ENCODE peak calls at places on chromosome 18, in eight cellular contexts. Y is GM10248, F is MCF 10A, H is thoracic aorta, I is fibroblast of lung, G is left ventricle myocardium inferior, E is left lung, P is fibroblast of pulmonary artery. Z is an unnamed sample.

GRCh38 chr18:13461936-13462335 is 243.4 kb downstream of the LDLRAD4 start:
- DNase-seq in G (no peak), E (no peak), Y (no peak), H (no peak), P (no peak), F (no peak), I (no peak), Z (no peak)

GRCh38 chr18:45638544-45638943 is 23.3 kb downstream of the SLC14A2 start:
- DNase-seq in I (no peak), H (no peak), Y (no peak), P (no peak), E (no peak), G (no peak), F (no peak), Z (no peak)

GRCh38 chr18:25233582-25234362 is 118.2 kb downstream of the ZNF521 start:
- DNase-seq in E (no peak), H (no peak), P (peak; percentile 69), Y (no peak), I (peak; percentile 62), F (no peak), G (no peak), Z (no peak)

GRCh38 chr18:44803019-44803650 is 122.4 kb downstream of the SETBP1 start:
- DNase-seq in Y (no peak), P (peak; percentile 59), G (peak; percentile 24), E (no peak), I (peak; percentile 75), H (peak; percentile 27), F (no peak), Z (no peak)

GRCh38 chr18:62510744-62511143 is 12.1 kb upstream of the ZCCHC2 start:
- DNase-seq in P (peak; percentile 10), F (peak; percentile 21), E (no peak), Y (no peak), G (no peak), H (no peak), I (no peak), Z (no peak)

GRCh38 chr18:79786781-79787526 is 10.8 kb upstream of the KCNG2 start:
- DNase-seq in H (no peak), I (no peak), G (no peak), F (peak; percentile 83), P (peak; percentile 60), E (peak; percentile 20), Y (no peak), Z (no peak)

GRCh38 chr18:49666045-49666444 is 104.2 kb downstream of the LIPG start:
- DNase-seq in Y (no peak), E (no peak), H (no peak), F (peak; percentile 14), P (peak; percentile 57), I (peak; percentile 60), G (no peak), Z (no peak)

GRCh38 chr18:3851159-3851558 is 401.2 kb downstream of the TGIF1 start:
- DNase-seq in P (no peak), H (no peak), I (no peak), G (no peak), E (no peak), F (no peak), Y (no peak), Z (no peak)

GRCh38 chr18:44917865-44918476 is 237.3 kb downstream of the SETBP1 start:
- DNase-seq in H (no peak), Y (no peak), G (no peak), E (no peak), F (no peak), P (no peak), I (no peak), Z (no peak)

GRCh38 chr18:3688682-3689081 is 238.7 kb downstream of the TGIF1 start:
- DNase-seq in E (no peak), H (no peak), F (peak; percentile 31), P (peak; percentile 79), Y (no peak), G (no peak), I (peak; percentile 98), Z (no peak)

GRCh38 chr18:62850619-62851306 is 135.4 kb downstream of the PHLPP1 start:
- DNase-seq in E (no peak), Y (no peak), P (no peak), G (no peak), F (no peak), H (no peak), I (peak; percentile 7), Z (no peak)

GRCh38 chr18:34492652-34493051 is 217.4 kb upstream of the DTNA start:
- DNase-seq in P (peak; percentile 2), Y (no peak), F (no peak), G (no peak), E (no peak), H (no peak), I (peak; percentile 13), Z (no peak)

GRCh38 chr18:3547891-3548615 is 98.1 kb downstream of the TGIF1 start:
- DNase-seq in G (no peak), E (no peak), P (no peak), I (no peak), H (no peak), F (no peak), Y (no peak), Z (no peak)

GRCh38 chr18:27227721-27228120 is 42.6 kb upstream of the CHST9 start:
- DNase-seq in E (no peak), G (no peak), H (no peak), F (no peak), P (no peak), I (no peak), Y (no peak), Z (no peak)

GRCh38 chr18:27226556-27227075 is 41.5 kb upstream of the CHST9 start:
- DNase-seq in F (no peak), I (no peak), G (no peak), H (no peak), E (no peak), Y (no peak), P (no peak), Z (no peak)

GRCh38 chr18:27225947-27226481 is 40.9 kb upstream of the CHST9 start:
- DNase-seq in G (no peak), E (no peak), P (no peak), H (no peak), F (no peak), Y (no peak), I (no peak), Z (no peak)

DNA sequence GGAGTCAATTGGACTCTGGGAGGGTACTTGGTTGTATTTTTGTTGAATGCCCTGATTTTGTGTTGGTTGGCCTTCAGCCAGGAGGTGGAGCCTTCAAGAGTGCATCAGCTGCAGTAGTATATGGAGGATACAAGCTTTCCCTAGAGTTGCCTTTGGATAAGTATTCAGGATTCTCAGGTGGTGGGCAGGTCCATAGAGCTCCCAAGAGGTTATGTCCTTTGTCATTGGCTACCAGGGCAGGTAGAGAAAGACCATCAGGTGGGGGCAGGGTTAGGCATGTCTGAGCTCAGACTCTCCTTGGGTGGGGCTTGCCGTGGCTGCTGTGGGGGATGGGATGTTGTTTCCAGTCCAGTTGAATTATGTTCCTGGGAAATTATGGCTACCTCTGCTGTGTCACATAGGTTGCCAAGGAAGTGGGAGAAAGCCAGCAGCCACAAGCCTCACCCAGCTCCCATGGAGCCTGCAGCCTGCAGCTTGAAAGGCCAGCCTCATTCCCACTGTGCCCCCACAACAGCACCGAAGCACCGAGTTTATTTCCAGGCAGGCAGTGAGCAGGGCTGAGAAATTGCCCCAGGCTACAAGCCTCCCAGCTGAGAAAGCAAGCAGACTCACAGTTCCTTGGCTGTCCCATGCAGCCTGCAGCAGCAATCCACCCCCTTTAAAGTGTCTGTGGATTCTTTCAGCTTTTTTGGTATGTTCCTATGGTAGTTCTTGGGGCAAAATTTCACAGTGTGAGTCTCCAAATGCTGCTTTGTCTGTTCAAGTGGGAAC is 38.6 kb upstream of the CHST9 start:
- DNase-seq in G (no peak), E (no peak), F (peak; percentile 12), H (no peak), Y (no peak), I (no peak), P (no peak), Z (no peak)
- TF ChIP-seq CTCF in G (no peak), E (no peak), F (no peak), H (no peak), Y (no peak), I (no peak), P (no peak), Z (no peak)

DNA sequence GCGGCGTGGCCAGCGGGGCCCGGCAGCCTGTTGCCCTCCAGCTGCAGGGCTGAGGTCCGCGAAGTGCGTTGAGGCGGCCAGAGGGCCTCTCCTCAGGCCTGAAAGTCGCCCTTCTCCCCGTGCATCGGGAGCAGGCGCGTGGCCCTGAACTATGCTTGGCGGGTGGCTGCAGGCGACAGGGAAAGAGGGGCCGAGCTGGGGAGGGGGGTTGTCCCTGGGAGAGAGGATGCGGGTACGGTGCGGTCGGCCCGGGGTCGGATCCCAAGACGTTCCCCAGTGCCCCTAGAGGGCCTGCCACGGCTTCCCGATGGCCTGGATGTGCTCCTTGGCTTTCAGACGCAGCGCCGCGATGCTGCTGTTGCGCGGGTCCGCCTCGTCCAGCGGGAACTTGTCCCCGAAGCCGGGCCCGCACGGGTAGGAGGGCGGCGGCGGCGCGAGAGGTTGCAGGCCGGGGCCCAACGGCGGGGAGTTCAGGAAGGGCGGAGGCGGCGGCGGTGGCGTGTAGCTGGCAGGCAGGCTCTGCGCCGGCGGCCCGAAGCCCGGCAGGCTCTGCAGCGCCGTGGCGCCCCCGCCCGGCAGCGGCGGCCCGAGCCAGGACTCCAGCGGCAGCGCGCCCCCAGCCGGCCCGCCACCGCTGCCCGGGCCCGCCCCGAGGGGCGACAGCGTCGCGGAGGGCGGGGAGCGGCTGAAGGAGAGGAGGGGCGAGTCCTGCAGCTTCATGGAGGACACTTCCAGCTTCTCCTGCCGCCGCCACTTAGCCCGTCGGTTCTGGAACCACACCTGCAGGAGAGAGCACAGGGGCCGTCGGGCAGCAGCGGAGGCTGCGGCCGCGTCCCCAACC is 4.3 kb downstream of the RAX start:
- DNase-seq in P (peak; percentile 27), H (no peak), E (no peak), Y (peak; percentile 77), I (no peak), G (peak; percentile 29), F (no peak), Z (no peak)
- TF ChIP-seq CTCF in P (no peak), H (no peak), E (no peak), Y (peak; percentile 56), I (no peak), G (peak; percentile 18), F (no peak), Z (no peak)

GRCh38 chr18:54466248-54467005 is 108.7 kb downstream of the C18orf54 start:
- DNase-seq in F (no peak), G (no peak), P (no peak), I (no peak), E (no peak), H (no peak), Y (peak; percentile 10), Z (no peak)
- TF ChIP-seq CTCF in F (no peak), G (no peak), P (no peak), I (no peak), E (no peak), H (no peak), Y (no peak), Z (no peak)

GRCh38 chr18:649341-649740 is 8.1 kb upstream of the TYMS start:
- DNase-seq in I (no peak), Y (no peak), F (no peak), P (no peak), G (no peak), H (no peak), E (no peak), Z (no peak)

GRCh38 chr18:647304-647703 is 10.1 kb upstream of the TYMS start:
- DNase-seq in P (no peak), Y (no peak), E (no peak), I (no peak), G (no peak), F (no peak), H (no peak), Z (no peak)

GRCh38 chr18:641224-641623 is 16.2 kb upstream of the TYMS start:
- DNase-seq in I (no peak), G (no peak), Y (no peak), F (no peak), E (no peak), P (no peak), H (no peak), Z (no peak)

GRCh38 chr18:650428-650858 is 7.0 kb upstream of the TYMS start:
- DNase-seq in G (no peak), P (no peak), H (no peak), F (no peak), Y (no peak), I (no peak), E (no peak), Z (no peak)

GRCh38 chr18:644395-645004 is 13.0 kb upstream of the TYMS start:
- DNase-seq in E (no peak), P (no peak), F (no peak), Y (no peak), G (no peak), I (peak; percentile 35), H (no peak), Z (no peak)
- TF ChIP-seq CTCF in E (no peak), P (peak; percentile 3), F (no peak), Y (no peak), G (no peak), I (no peak), H (no peak), Z (peak; percentile 50)

Z was measured in dorsolateral prefrontal cortex.